ENCODE peak calls at places on chromosome 13, in six cellular contexts. One of them, this sample, is unnamed.

GRCh38 chr13:110103479-110103878 is 203.5 kb downstream of the COL4A1 start:
- DNase-seq in GM12878: no peak
- DNase-seq in A549: no peak
- DNase-seq in K562: no peak
- DNase-seq in endothelial cell of umbilical vein: no peak
- DNase-seq in HepG2: no peak
- DNase-seq in this sample: no peak

GRCh38 chr13:34587586-34587985 is 354.5 kb upstream of the NBEA start:
- DNase-seq in A549: no peak
- DNase-seq in endothelial cell of umbilical vein: no peak
- DNase-seq in HepG2: no peak
- DNase-seq in K562: no peak
- DNase-seq in GM12878: no peak
- DNase-seq in this sample: no peak

GRCh38 chr13:29522044-29522685 is 73.3 kb downstream of the SLC7A1 start:
- DNase-seq in endothelial cell of umbilical vein: no peak
- DNase-seq in GM12878: no peak
- DNase-seq in K562: no peak
- DNase-seq in A549: no peak
- DNase-seq in HepG2: no peak
- DNase-seq in this sample: peak; percentile 35

GRCh38 chr13:77872995-77873394 is 45.6 kb downstream of the EDNRB start:
- DNase-seq in HepG2: no peak
- DNase-seq in K562: no peak
- DNase-seq in A549: no peak
- DNase-seq in GM12878: no peak
- DNase-seq in endothelial cell of umbilical vein: no peak
- DNase-seq in this sample: no peak

GRCh38 chr13:61202042-61202441 is 213.6 kb downstream of the PCDH20 start:
- DNase-seq in endothelial cell of umbilical vein: no peak
- DNase-seq in K562: no peak
- DNase-seq in A549: no peak
- DNase-seq in HepG2: no peak
- DNase-seq in GM12878: no peak
- DNase-seq in this sample: no peak

GRCh38 chr13:28478127-28478526 is 16.8 kb downstream of the FLT1 start:
- DNase-seq in endothelial cell of umbilical vein: no peak
- DNase-seq in K562: no peak
- DNase-seq in GM12878: no peak
- DNase-seq in HepG2: no peak
- DNase-seq in A549: no peak
- DNase-seq in this sample: no peak

GRCh38 chr13:73835138-73835721 is 299.0 kb downstream of the KLF12 start:
- DNase-seq in A549: peak; percentile 28
- DNase-seq in HepG2: peak; percentile 39
- DNase-seq in endothelial cell of umbilical vein: peak; percentile 55
- DNase-seq in GM12878: peak; percentile 30
- DNase-seq in K562: peak; percentile 31
- DNase-seq in this sample: peak; percentile 40

GRCh38 chr13:75469087-75469486 is 12.9 kb downstream of the TBC1D4 start:
- DNase-seq in GM12878: no peak
- DNase-seq in A549: no peak
- DNase-seq in K562: peak; percentile 62
- DNase-seq in endothelial cell of umbilical vein: no peak
- DNase-seq in HepG2: no peak
- DNase-seq in this sample: no peak

GRCh38 chr13:24911135-24911524 is 147.2 kb downstream of the RNF17 start:
- DNase-seq in GM12878: no peak
- DNase-seq in endothelial cell of umbilical vein: no peak
- DNase-seq in A549: peak; percentile 4
- DNase-seq in HepG2: no peak
- DNase-seq in K562: peak; percentile 52
- DNase-seq in this sample: peak; percentile 83

GRCh38 chr13:110015253-110015652 is 228.9 kb upstream of the IRS2 start:
- DNase-seq in A549: no peak
- DNase-seq in K562: no peak
- DNase-seq in HepG2: no peak
- DNase-seq in endothelial cell of umbilical vein: no peak
- DNase-seq in GM12878: no peak
- DNase-seq in this sample: no peak

GRCh38 chr13:50366488-50367174 is 351.4 kb downstream of the KCNRG start:
- DNase-seq in endothelial cell of umbilical vein: peak; percentile 9
- DNase-seq in GM12878: peak; percentile 79
- DNase-seq in A549: no peak
- DNase-seq in K562: no peak
- DNase-seq in HepG2: no peak
- DNase-seq in this sample: peak; percentile 11

GRCh38 chr13:19863323-19864017 is at the start of gene ZMYM5:
- DNase-seq in HepG2: peak; percentile 93
- DNase-seq in A549: peak; percentile 83
- DNase-seq in GM12878: peak; percentile 95
- DNase-seq in endothelial cell of umbilical vein: peak; percentile 100
- DNase-seq in K562: peak; percentile 96
- DNase-seq in this sample: peak; percentile 100

GRCh38 chr13:114078501-114079451 is 53.6 kb downstream of the RASA3 start:
- DNase-seq in HepG2: no peak
- DNase-seq in K562: no peak
- DNase-seq in endothelial cell of umbilical vein: no peak
- DNase-seq in A549: no peak
- DNase-seq in GM12878: no peak
- DNase-seq in this sample: no peak

GRCh38 chr13:98307744-98308524 is 130.9 kb upstream of the RNF113B start:
- DNase-seq in endothelial cell of umbilical vein: no peak
- DNase-seq in A549: no peak
- DNase-seq in GM12878: no peak
- DNase-seq in K562: no peak
- DNase-seq in HepG2: no peak
- DNase-seq in this sample: no peak

GRCh38 chr13:88118952-88119351 is 447.8 kb downstream of the SLITRK5 start:
- DNase-seq in endothelial cell of umbilical vein: no peak
- DNase-seq in A549: no peak
- DNase-seq in HepG2: no peak
- DNase-seq in GM12878: no peak
- DNase-seq in K562: no peak
- DNase-seq in this sample: no peak

GRCh38 chr13:100987993-100988392 is 313.4 kb upstream of the TMTC4 start:
- DNase-seq in K562: no peak
- DNase-seq in GM12878: no peak
- DNase-seq in endothelial cell of umbilical vein: peak; percentile 9
- DNase-seq in A549: no peak
- DNase-seq in HepG2: no peak
- DNase-seq in this sample: no peak

GRCh38 chr13:113138792-113139551 is 16.4 kb downstream of the F10 start:
- DNase-seq in HepG2: peak; percentile 97
- DNase-seq in A549: no peak
- DNase-seq in endothelial cell of umbilical vein: no peak
- DNase-seq in K562: peak; percentile 37
- DNase-seq in GM12878: no peak
- DNase-seq in this sample: peak; percentile 42

GRCh38 chr13:51913421-51914136 is 51.8 kb downstream of the CCDC70 start:
- DNase-seq in GM12878: no peak
- DNase-seq in K562: no peak
- DNase-seq in endothelial cell of umbilical vein: no peak
- DNase-seq in HepG2: no peak
- DNase-seq in A549: no peak
- DNase-seq in this sample: peak; percentile 29

GRCh38 chr13:51714663-51715168 is 89.2 kb downstream of the DHRS12 start:
- DNase-seq in K562: no peak
- DNase-seq in HepG2: no peak
- DNase-seq in A549: no peak
- DNase-seq in GM12878: peak; percentile 78
- DNase-seq in endothelial cell of umbilical vein: no peak
- DNase-seq in this sample: peak; percentile 82

GRCh38 chr13:75135325-75135825 is 346.6 kb downstream of the TBC1D4 start:
- DNase-seq in GM12878: no peak
- DNase-seq in endothelial cell of umbilical vein: peak; percentile 78
- DNase-seq in K562: no peak
- DNase-seq in HepG2: no peak
- DNase-seq in A549: no peak
- DNase-seq in this sample: no peak

GRCh38 chr13:73254827-73255226 is 196.0 kb downstream of the KLF5 start:
- DNase-seq in GM12878: no peak
- DNase-seq in endothelial cell of umbilical vein: peak; percentile 1
- DNase-seq in K562: no peak
- DNase-seq in A549: no peak
- DNase-seq in HepG2: no peak
- DNase-seq in this sample: no peak

GRCh38 chr13:21018220-21018619 is 43.2 kb downstream of the LATS2 start:
- DNase-seq in K562: no peak
- DNase-seq in endothelial cell of umbilical vein: no peak
- DNase-seq in A549: no peak
- DNase-seq in GM12878: no peak
- DNase-seq in HepG2: no peak
- DNase-seq in this sample: peak; percentile 55

GRCh38 chr13:113854238-113855011 is 9.5 kb downstream of the GAS6 start:
- DNase-seq in A549: no peak
- DNase-seq in K562: no peak
- DNase-seq in GM12878: no peak
- DNase-seq in endothelial cell of umbilical vein: no peak
- DNase-seq in HepG2: no peak
- DNase-seq in this sample: peak; percentile 34

GRCh38 chr13:27967736-27968315 is 1.3 kb downstream of the CDX2 start:
- DNase-seq in A549: no peak
- DNase-seq in endothelial cell of umbilical vein: no peak
- DNase-seq in HepG2: no peak
- DNase-seq in K562: no peak
- DNase-seq in GM12878: no peak
- DNase-seq in this sample: no peak

GRCh38 chr13:99610702-99611289 is 109.5 kb downstream of the TM9SF2 start:
- DNase-seq in GM12878: no peak
- DNase-seq in K562: peak; percentile 17
- DNase-seq in endothelial cell of umbilical vein: no peak
- DNase-seq in HepG2: no peak
- DNase-seq in A549: no peak
- DNase-seq in this sample: peak; percentile 21

GRCh38 chr13:26551255-26551654 is 6.2 kb upstream of the WASF3 start:
- DNase-seq in A549: no peak
- DNase-seq in HepG2: no peak
- DNase-seq in endothelial cell of umbilical vein: no peak
- DNase-seq in K562: no peak
- DNase-seq in GM12878: no peak
- DNase-seq in this sample: no peak
- TF ChIP-seq MYC in A549: no peak
- TF ChIP-seq MYC in HepG2: no peak
- TF ChIP-seq MYC in endothelial cell of umbilical vein: no peak
- TF ChIP-seq MYC in K562: no peak
- TF ChIP-seq MYC in GM12878: no peak
- TF ChIP-seq MYC in this sample: no peak

GRCh38 chr13:65468628-65469027 is 1761.5 kb downstream of the PCDH9 start:
- DNase-seq in K562: peak; percentile 0
- DNase-seq in A549: no peak
- DNase-seq in GM12878: no peak
- DNase-seq in HepG2: no peak
- DNase-seq in endothelial cell of umbilical vein: no peak
- DNase-seq in this sample: peak; percentile 8
- TF ChIP-seq MYC in K562: no peak
- TF ChIP-seq MYC in A549: no peak
- TF ChIP-seq MYC in GM12878: no peak
- TF ChIP-seq MYC in HepG2: no peak
- TF ChIP-seq MYC in endothelial cell of umbilical vein: no peak
- TF ChIP-seq MYC in this sample: no peak

GRCh38 chr13:106109391-106109791 is 426.1 kb downstream of the EFNB2 start:
- DNase-seq in endothelial cell of umbilical vein: peak; percentile 93
- DNase-seq in A549: no peak
- DNase-seq in GM12878: no peak
- DNase-seq in HepG2: no peak
- DNase-seq in K562: no peak
- DNase-seq in this sample: no peak
- TF ChIP-seq MYC in endothelial cell of umbilical vein: no peak
- TF ChIP-seq MYC in A549: no peak
- TF ChIP-seq MYC in GM12878: no peak
- TF ChIP-seq MYC in HepG2: no peak
- TF ChIP-seq MYC in K562: no peak
- TF ChIP-seq MYC in this sample: no peak

GRCh38 chr13:46948338-46948737 is 51.5 kb upstream of the HTR2A start:
- DNase-seq in HepG2: no peak
- DNase-seq in K562: no peak
- DNase-seq in A549: no peak
- DNase-seq in GM12878: no peak
- DNase-seq in endothelial cell of umbilical vein: no peak
- DNase-seq in this sample: no peak
- TF ChIP-seq MYC in HepG2: no peak
- TF ChIP-seq MYC in K562: no peak
- TF ChIP-seq MYC in A549: no peak
- TF ChIP-seq MYC in GM12878: no peak
- TF ChIP-seq MYC in endothelial cell of umbilical vein: no peak
- TF ChIP-seq MYC in this sample: no peak

DNA sequence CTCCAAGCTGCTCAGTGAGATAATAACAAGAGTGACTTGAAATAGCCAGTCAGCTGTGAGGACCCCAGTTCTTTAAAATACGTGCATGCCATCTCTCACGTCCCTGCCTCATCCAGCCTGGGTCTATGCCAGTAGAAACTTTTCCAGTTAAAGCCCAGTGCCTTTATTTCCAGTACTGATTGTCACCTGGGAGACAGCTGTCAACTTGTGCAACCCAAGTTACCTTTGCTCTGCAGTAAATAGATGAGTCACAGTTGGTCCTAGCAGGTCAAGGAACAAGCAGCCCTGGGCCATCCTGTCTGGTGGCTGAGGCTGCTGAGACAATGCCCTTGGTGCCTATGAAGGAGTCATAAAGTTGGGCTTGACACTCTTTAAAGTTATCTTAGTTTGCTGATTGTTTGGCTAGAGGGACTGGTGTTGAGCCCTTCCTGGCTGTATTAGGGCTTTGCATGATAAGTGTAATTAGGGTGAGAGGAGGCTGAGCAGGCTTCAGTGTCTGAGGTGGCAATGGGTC is 228.7 kb downstream of the LACC1 start:
- DNase-seq in A549: peak; percentile 21
- DNase-seq in K562: no peak
- DNase-seq in endothelial cell of umbilical vein: peak; percentile 35
- DNase-seq in GM12878: no peak
- DNase-seq in HepG2: peak; percentile 57
- DNase-seq in this sample: no peak
- TF ChIP-seq MYC in A549: no peak
- TF ChIP-seq MYC in K562: no peak
- TF ChIP-seq MYC in endothelial cell of umbilical vein: no peak
- TF ChIP-seq MYC in GM12878: no peak
- TF ChIP-seq MYC in HepG2: no peak
- TF ChIP-seq MYC in this sample: no peak

DNA sequence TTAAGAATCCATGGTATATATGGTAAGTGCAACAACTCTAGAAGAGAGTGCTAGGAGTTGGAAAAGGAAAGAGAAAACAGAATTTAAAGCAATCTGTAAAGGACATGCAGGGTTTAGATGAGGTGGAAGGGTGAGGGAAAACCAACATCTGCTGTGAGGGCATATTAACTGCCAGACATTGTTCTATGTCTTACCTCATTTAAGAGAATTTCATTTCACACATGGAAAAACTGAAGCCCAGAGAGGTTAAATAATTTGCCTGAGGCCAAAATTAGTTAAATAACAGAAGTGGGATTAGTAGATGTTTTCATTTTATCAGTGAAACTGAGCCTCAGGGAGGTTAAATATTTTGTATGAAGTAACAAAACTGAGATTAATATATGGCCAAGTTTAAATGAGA is 7.4 kb upstream of the USPL1 start:
- DNase-seq in GM12878: no peak
- DNase-seq in HepG2: no peak
- DNase-seq in endothelial cell of umbilical vein: no peak
- DNase-seq in A549: no peak
- DNase-seq in K562: no peak
- DNase-seq in this sample: no peak
- TF ChIP-seq MYC in GM12878: no peak
- TF ChIP-seq MYC in HepG2: no peak
- TF ChIP-seq MYC in endothelial cell of umbilical vein: no peak
- TF ChIP-seq MYC in A549: no peak
- TF ChIP-seq MYC in K562: no peak
- TF ChIP-seq MYC in this sample: no peak